ENCODE peak calls at places on chromosomes 13 and 19, in four cellular contexts. One of them, this sample, is unnamed.

GRCh38 chr19:16402076-16402475 is 69.7 kb downstream of the EPS15L1 start:
- DNase-seq in GM10248: no peak
- DNase-seq in COR-L47: no peak
- DNase-seq in fibroblast of mammary gland: no peak
- DNase-seq in this sample: no peak

GRCh38 chr19:48997972-48998371 is 4.3 kb downstream of the RUVBL2 start:
- DNase-seq in GM10248: peak
- DNase-seq in fibroblast of mammary gland: peak
- DNase-seq in COR-L47: no peak
- DNase-seq in this sample: peak

GRCh38 chr13:30863796-30864195 is 42.3 kb upstream of the MEDAG start:
- DNase-seq in COR-L47: no peak
- DNase-seq in fibroblast of mammary gland: no peak
- DNase-seq in GM10248: no peak
- DNase-seq in this sample: no peak

GRCh38 chr19:38457690-38458405 is 24.4 kb downstream of the RYR1 start:
- DNase-seq in GM10248: no peak
- DNase-seq in COR-L47: no peak
- DNase-seq in fibroblast of mammary gland: no peak
- DNase-seq in this sample: no peak

GRCh38 chr13:108033800-108034707 is 181.3 kb downstream of the LIG4 start:
- DNase-seq in COR-L47: no peak
- DNase-seq in GM10248: no peak
- DNase-seq in fibroblast of mammary gland: no peak
- DNase-seq in this sample: no peak

GRCh38 chr13:40789275-40790231 is at the start of gene SLC25A15:
- DNase-seq in COR-L47: peak
- DNase-seq in GM10248: peak
- DNase-seq in fibroblast of mammary gland: peak
- DNase-seq in this sample: peak

GRCh38 chr13:109541081-109541480 is 245.3 kb downstream of the IRS2 start:
- DNase-seq in COR-L47: no peak
- DNase-seq in fibroblast of mammary gland: no peak
- DNase-seq in GM10248: no peak
- DNase-seq in this sample: no peak

GRCh38 chr19:32458500-32459123 is 53.0 kb downstream of the DPY19L3 start:
- DNase-seq in fibroblast of mammary gland: no peak
- DNase-seq in COR-L47: no peak
- DNase-seq in GM10248: peak
- DNase-seq in this sample: no peak

GRCh38 chr13:98214008-98214643 is 37.1 kb upstream of the RNF113B start:
- DNase-seq in fibroblast of mammary gland: peak
- DNase-seq in GM10248: no peak
- DNase-seq in COR-L47: no peak
- DNase-seq in this sample: peak

GRCh38 chr19:13079542-13079986 is 23.1 kb downstream of the LYL1 start:
- DNase-seq in GM10248: no peak
- DNase-seq in COR-L47: peak
- DNase-seq in fibroblast of mammary gland: peak
- DNase-seq in this sample: no peak

GRCh38 chr13:25982908-25983307 is 68.9 kb downstream of the SHISA2 start:
- DNase-seq in fibroblast of mammary gland: no peak
- DNase-seq in COR-L47: no peak
- DNase-seq in GM10248: no peak
- DNase-seq in this sample: no peak

GRCh38 chr13:60788156-60788829 is 391.3 kb downstream of the TDRD3 start:
- DNase-seq in COR-L47: no peak
- DNase-seq in GM10248: no peak
- DNase-seq in fibroblast of mammary gland: peak
- DNase-seq in this sample: peak

GRCh38 chr19:33394723-33395560 is 21.4 kb downstream of the CEBPG start:
- DNase-seq in fibroblast of mammary gland: no peak
- DNase-seq in GM10248: no peak
- DNase-seq in COR-L47: no peak
- DNase-seq in this sample: no peak

GRCh38 chr19:8355631-8356402 is 8.1 kb upstream of the ANGPTL4 start:
- DNase-seq in GM10248: no peak
- DNase-seq in COR-L47: no peak
- DNase-seq in fibroblast of mammary gland: peak
- DNase-seq in this sample: peak

GRCh38 chr19:57537953-57538547 is 10.9 kb downstream of the ZNF549 start:
- DNase-seq in COR-L47: no peak
- DNase-seq in fibroblast of mammary gland: peak
- DNase-seq in GM10248: no peak
- DNase-seq in this sample: no peak

GRCh38 chr19:2887391-2887914 is 13.3 kb upstream of the ZNF57 start:
- DNase-seq in COR-L47: peak
- DNase-seq in GM10248: peak
- DNase-seq in fibroblast of mammary gland: peak
- DNase-seq in this sample: no peak

GRCh38 chr19:58277748-58278147 is 1.0 kb upstream of the ZNF8 start:
- DNase-seq in fibroblast of mammary gland: no peak
- DNase-seq in GM10248: no peak
- DNase-seq in COR-L47: no peak
- DNase-seq in this sample: no peak

GRCh38 chr19:3178377-3178972 is at the start of gene S1PR4:
- DNase-seq in GM10248: peak
- DNase-seq in COR-L47: no peak
- DNase-seq in fibroblast of mammary gland: no peak
- DNase-seq in this sample: no peak

GRCh38 chr19:47493378-47494210 is 9.6 kb upstream of the KPTN start:
- DNase-seq in fibroblast of mammary gland: no peak
- DNase-seq in GM10248: no peak
- DNase-seq in COR-L47: no peak
- DNase-seq in this sample: no peak

GRCh38 chr13:34408635-34409034 is 533.4 kb upstream of the NBEA start:
- DNase-seq in fibroblast of mammary gland: no peak
- DNase-seq in GM10248: no peak
- DNase-seq in COR-L47: no peak
- DNase-seq in this sample: no peak

GRCh38 chr19:53328967-53329366 is 4.6 kb upstream of the ZNF845 start:
- DNase-seq in fibroblast of mammary gland: peak
- DNase-seq in GM10248: no peak
- DNase-seq in COR-L47: no peak
- DNase-seq in this sample: no peak

GRCh38 chr13:34738251-34739170 is 203.6 kb upstream of the NBEA start:
- DNase-seq in COR-L47: no peak
- DNase-seq in fibroblast of mammary gland: no peak
- DNase-seq in GM10248: no peak
- DNase-seq in this sample: no peak

GRCh38 chr13:107234315-107234714 is 666.4 kb upstream of the ARGLU1 start:
- DNase-seq in COR-L47: no peak
- DNase-seq in fibroblast of mammary gland: no peak
- DNase-seq in GM10248: no peak
- DNase-seq in this sample: no peak

GRCh38 chr13:47598340-47598911 is 402.6 kb downstream of the SUCLA2 start:
- DNase-seq in COR-L47: no peak
- DNase-seq in fibroblast of mammary gland: peak
- DNase-seq in GM10248: no peak
- DNase-seq in this sample: no peak

GRCh38 chr13:76759877-76760276 is 126.3 kb downstream of the KCTD12 start:
- DNase-seq in COR-L47: no peak
- DNase-seq in GM10248: no peak
- DNase-seq in fibroblast of mammary gland: no peak
- DNase-seq in this sample: no peak

GRCh38 chr19:28403698-28404099 is 809.3 kb downstream of the UQCRFS1 start:
- DNase-seq in COR-L47: no peak
- DNase-seq in fibroblast of mammary gland: no peak
- DNase-seq in GM10248: no peak
- DNase-seq in this sample: no peak

GRCh38 chr19:10858204-10858828 is 10.1 kb downstream of the C19orf38 start:
- DNase-seq in GM10248: peak
- DNase-seq in COR-L47: no peak
- DNase-seq in fibroblast of mammary gland: peak
- DNase-seq in this sample: no peak

GRCh38 chr19:23436944-23437343 is 41.7 kb upstream of the ZNF91 start:
- DNase-seq in COR-L47: no peak
- DNase-seq in fibroblast of mammary gland: peak
- DNase-seq in GM10248: no peak
- DNase-seq in this sample: no peak

GRCh38 chr13:40024962-40025714 is 369.7 kb downstream of the COG6 start:
- DNase-seq in COR-L47: no peak
- DNase-seq in GM10248: no peak
- DNase-seq in fibroblast of mammary gland: peak
- DNase-seq in this sample: no peak

GRCh38 chr19:41584931-41585330 is 9.0 kb downstream of the CEACAM21 start:
- DNase-seq in COR-L47: no peak
- DNase-seq in fibroblast of mammary gland: no peak
- DNase-seq in GM10248: no peak
- DNase-seq in this sample: no peak

GRCh38 chr19:46591254-46591653 is 9.9 kb upstream of the CALM3 start:
- DNase-seq in COR-L47: no peak
- DNase-seq in fibroblast of mammary gland: no peak
- DNase-seq in GM10248: no peak
- DNase-seq in this sample: no peak

GRCh38 chr19:11984986-11985385 is 20.1 kb downstream of the ZNF763 start:
- DNase-seq in COR-L47: peak
- DNase-seq in fibroblast of mammary gland: no peak
- DNase-seq in GM10248: peak
- DNase-seq in this sample: no peak

GRCh38 chr13:67754016-67754415 is 523.9 kb upstream of the PCDH9 start:
- DNase-seq in COR-L47: no peak
- DNase-seq in GM10248: no peak
- DNase-seq in fibroblast of mammary gland: no peak
- DNase-seq in this sample: no peak

GRCh38 chr19:6272913-6273600 is 6.7 kb downstream of the MLLT1 start:
- DNase-seq in COR-L47: no peak
- DNase-seq in fibroblast of mammary gland: no peak
- DNase-seq in GM10248: no peak
- DNase-seq in this sample: no peak

GRCh38 chr13:46170687-46171086 is 11.3 kb downstream of the LCP1 start:
- DNase-seq in GM10248: no peak
- DNase-seq in fibroblast of mammary gland: peak
- DNase-seq in COR-L47: no peak
- DNase-seq in this sample: no peak

This sample was measured in MG63.